ENCODE peak calls at places on chromosomes 1 and 21, in six cellular contexts. V is lung, C is pancreas, L is RWPE2, B is Peyer's patch, K is transverse colon. Z is an unnamed sample.

GRCh38 chr1:146013566-146013937 is 8.0 kb downstream of the HJV start:
- DNase-seq in K (no peak), C (no peak), V (no peak), B (no peak), L (no peak), Z (no peak)

GRCh38 chr1:228794173-228794572 is 58.9 kb downstream of the RHOU start:
- DNase-seq in V (no peak), L (no peak), C (no peak), B (no peak), K (no peak), Z (no peak)

GRCh38 chr1:204977327-204977726 is 65.7 kb upstream of the CNTN2 start:
- DNase-seq in L (no peak), B (no peak), V (no peak), K (no peak), C (no peak), Z (no peak)

GRCh38 chr1:151444791-151445177 is 14.5 kb downstream of the POGZ start:
- DNase-seq in L (no peak), C (no peak), K (no peak), V (no peak), B (no peak), Z (no peak)

GRCh38 chr21:15631342-15631741 is 98.4 kb upstream of the USP25 start:
- DNase-seq in B (no peak), L (no peak), V (no peak), K (no peak), C (no peak), Z (no peak)

GRCh38 chr1:77282187-77282865 is 507 bp downstream of the AK5 start:
- DNase-seq in L (peak; percentile 42), V (no peak), B (no peak), K (no peak), C (no peak), Z (no peak)

GRCh38 chr1:54547601-54548388 is at the start of gene ACOT11:
- DNase-seq in B (peak; percentile 20), K (peak; percentile 70), V (peak; percentile 71), C (peak; percentile 72), L (no peak), Z (peak; percentile 85)

GRCh38 chr21:35882791-35883240 is 177.5 kb downstream of the SETD4 start:
- DNase-seq in C (peak; percentile 33), L (no peak), B (no peak), V (no peak), K (no peak), Z (no peak)

GRCh38 chr1:225881081-225882007 is 836 bp downstream of the TMEM63A start:
- DNase-seq in C (peak; percentile 72), L (no peak), K (peak; percentile 75), B (peak; percentile 74), V (peak; percentile 67), Z (no peak)

GRCh38 chr21:32412162-32412997 is at the start of gene EVA1C:
- DNase-seq in B (peak; percentile 25), L (no peak), C (peak; percentile 60), V (peak; percentile 68), K (peak; percentile 82), Z (no peak)

GRCh38 chr1:228370439-228370940 is 36.1 kb downstream of the TRIM11 start:
- DNase-seq in V (no peak), K (no peak), C (no peak), B (no peak), L (peak; percentile 25), Z (no peak)

DNA sequence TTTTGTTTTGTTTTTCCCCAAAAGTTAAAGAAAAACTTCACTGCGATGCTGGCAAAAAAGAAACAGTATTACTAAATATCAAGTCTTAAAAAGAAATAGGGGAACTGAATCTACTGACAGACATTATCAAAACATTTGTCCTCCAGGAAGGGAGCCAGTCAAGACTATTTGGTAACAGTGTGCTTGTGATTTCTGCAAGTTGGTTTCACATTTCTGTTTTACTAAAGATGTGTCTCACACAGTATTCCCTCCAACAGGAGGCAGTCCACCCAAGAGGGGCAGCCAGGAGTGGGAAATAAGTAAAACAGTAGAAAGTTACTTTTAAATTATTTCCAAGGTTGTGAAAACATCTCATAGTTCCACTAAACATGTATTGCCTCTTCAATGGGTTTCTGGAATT is 74.4 kb upstream of the SDC3 start:
- DNase-seq in K (no peak), B (no peak), C (no peak), V (no peak), L (no peak), Z (no peak)
- TF ChIP-seq CTCF in K (no peak), B (no peak), C (no peak), V (no peak), L (no peak), Z (no peak)

GRCh38 chr1:61089338-61089737 is 7.0 kb downstream of the NFIA start:
- DNase-seq in K (no peak), L (no peak), B (no peak), V (no peak), C (no peak), Z (no peak)

GRCh38 chr1:61091455-61091854 is 9.1 kb downstream of the NFIA start:
- DNase-seq in B (no peak), V (no peak), K (no peak), L (no peak), C (no peak), Z (no peak)

GRCh38 chr1:61092643-61093042 is 10.3 kb downstream of the NFIA start:
- DNase-seq in K (no peak), L (no peak), C (no peak), B (no peak), V (no peak), Z (no peak)

GRCh38 chr1:61088163-61088840 is 5.9 kb downstream of the NFIA start:
- DNase-seq in B (no peak), K (no peak), L (no peak), V (no peak), C (no peak), Z (no peak)

DNA sequence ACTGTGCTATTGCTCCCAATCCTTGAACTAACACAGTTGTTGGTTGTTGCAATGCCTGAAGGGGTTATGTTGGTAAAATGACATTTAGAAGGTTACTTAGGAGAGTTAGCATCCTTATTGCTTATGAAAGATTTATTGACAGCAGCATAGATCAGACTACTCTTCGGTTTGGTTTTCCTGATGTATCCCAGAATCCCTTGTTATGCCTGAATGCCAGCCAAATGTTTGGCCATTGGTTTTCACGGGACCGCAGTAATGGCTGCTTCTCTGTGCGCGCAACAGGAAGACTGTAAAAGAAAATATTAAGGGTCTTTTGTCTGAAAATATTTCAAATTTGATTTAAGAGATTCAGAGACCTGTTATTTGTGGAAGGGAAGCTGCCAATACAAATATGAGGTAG is 8.2 kb downstream of the NFIA start:
- DNase-seq in C (no peak), B (no peak), V (no peak), K (no peak), L (no peak), Z (no peak)
- H3K27ac ChIP-seq in C (no peak overlapping the region), B (no peak overlapping the region), V (peak overlapping the region; percentile 65), K (no peak overlapping the region), L (no peak overlapping the region), Z (no peak overlapping the region)

GRCh38 chr1:10456079-10456478 is 6.2 kb downstream of the CORT start:
- DNase-seq in B (no peak), V (no peak), C (no peak), K (no peak), L (no peak), Z (no peak)
- TF ChIP-seq CTCF in B (no peak), V (no peak), C (no peak), K (no peak), L (no peak), Z (no peak)

GRCh38 chr1:64539279-64539678 is 69.3 kb downstream of the CACHD1 start:
- DNase-seq in C (no peak), V (no peak), K (no peak), B (no peak), L (no peak), Z (no peak)

GRCh38 chr1:64537942-64538341 is 68.0 kb downstream of the CACHD1 start:
- DNase-seq in L (no peak), B (no peak), V (no peak), K (no peak), C (peak; percentile 23), Z (no peak)

GRCh38 chr1:64536836-64537490 is 67.0 kb downstream of the CACHD1 start:
- DNase-seq in B (no peak), K (no peak), C (peak; percentile 16), L (no peak), V (peak; percentile 43), Z (no peak)

GRCh38 chr1:64538389-64538788 is 68.5 kb downstream of the CACHD1 start:
- DNase-seq in B (no peak), L (no peak), C (no peak), K (no peak), V (no peak), Z (no peak)

GRCh38 chr1:64536217-64536835 is 66.4 kb downstream of the CACHD1 start:
- DNase-seq in B (no peak), V (no peak), K (no peak), L (no peak), C (no peak), Z (no peak)
- H3K27ac ChIP-seq in B (no peak overlapping the region), V (no peak overlapping the region), K (peak overlapping the region; percentile 3), L (no peak overlapping the region), C (peak overlapping the region; percentile 76), Z (no peak overlapping the region)

DNA sequence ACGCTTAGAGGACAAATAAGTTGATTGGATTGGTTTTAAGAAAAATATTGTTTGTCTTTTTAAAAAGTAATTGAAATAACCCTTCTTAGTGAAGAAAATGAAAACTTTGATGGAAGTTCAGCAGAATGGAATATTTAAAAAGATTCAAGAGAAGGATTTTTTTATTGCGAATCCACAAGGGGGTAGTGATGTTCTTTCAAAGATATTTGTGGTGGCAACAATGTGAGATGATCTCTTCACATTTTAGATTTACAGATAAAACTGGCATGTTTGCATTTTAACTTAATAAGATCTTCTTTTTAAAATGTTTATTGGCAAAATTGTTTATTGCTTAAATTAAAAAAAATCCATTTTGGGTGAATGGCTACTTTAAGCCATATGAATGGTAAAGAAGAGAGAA is 8.9 kb downstream of the CAMTA1 start:
- DNase-seq in B (no peak), C (no peak), L (no peak), K (no peak), V (no peak), Z (no peak)
- TF ChIP-seq CTCF in B (no peak), C (peak; percentile 25), L (peak; percentile 69), K (peak; percentile 41), V (no peak), Z (no peak)

Z was measured in vagina.